ENCODE peak calls at places on chromosomes 7 and 10, in six cellular contexts. U, B, I, E, P and R are unnamed samples.

GRCh38 chr7:135290594-135290993 is 57.0 kb downstream of the STRA8 start:
- ATAC-seq in U (no peak), B (no peak), I (no peak), E (no peak), P (no peak), R (no peak)

GRCh38 chr10:15325243-15326002 is 45.7 kb downstream of the FAM171A1 start:
- ATAC-seq in U (peak; percentile 47), B (no peak), I (peak; percentile 85), E (peak; percentile 70), P (no peak), R (peak; percentile 73)

GRCh38 chr10:12165992-12166775 is 29.5 kb downstream of the NUDT5 start:
- ATAC-seq in U (no peak), B (no peak), I (no peak), E (no peak), P (no peak), R (no peak)

GRCh38 chr10:73916761-73917470 is 6.0 kb downstream of the PLAU start:
- ATAC-seq in U (no peak), B (no peak), I (peak; percentile 62), E (no peak), P (peak; percentile 69), R (peak; percentile 37)

GRCh38 chr10:613217-613616 is 76.3 kb downstream of the DIP2C start:
- ATAC-seq in U (no peak), B (no peak), I (no peak), E (no peak), P (no peak), R (peak; percentile 37)

GRCh38 chr7:159310457-159311171 is 165.9 kb upstream of the VIPR2 start:
- ATAC-seq in U (no peak), B (peak; percentile 62), I (peak; percentile 93), E (no peak), P (no peak), R (no peak)

GRCh38 chr10:74871595-74872382 is 45.4 kb downstream of the KAT6B start:
- ATAC-seq in U (no peak), B (no peak), I (peak; percentile 61), E (no peak), P (peak; percentile 96), R (no peak)

GRCh38 chr7:138460176-138460648 is at the start of gene TRIM24:
- ATAC-seq in U (peak; percentile 89), B (peak; percentile 92), I (peak; percentile 88), E (peak; percentile 96), P (peak; percentile 89), R (peak; percentile 96)

GRCh38 chr7:108266489-108266888 is 136.3 kb upstream of the LAMB4 start:
- ATAC-seq in U (no peak), B (no peak), I (no peak), E (no peak), P (no peak), R (no peak)

GRCh38 chr7:78762625-78763024 is 690.8 kb downstream of the MAGI2 start:
- ATAC-seq in U (no peak), B (no peak), I (no peak), E (no peak), P (no peak), R (no peak)

GRCh38 chr10:69732147-69732825 is 69.4 kb upstream of the COL13A1 start:
- ATAC-seq in U (no peak), B (no peak), I (no peak), E (no peak), P (no peak), R (no peak)

GRCh38 chr7:83684928-83685327 is 36.0 kb upstream of the SEMA3E start:
- ATAC-seq in U (no peak), B (no peak), I (no peak), E (no peak), P (no peak), R (no peak)

GRCh38 chr10:19915816-19916215 is 99.6 kb downstream of the PLXDC2 start:
- ATAC-seq in U (no peak), B (peak; percentile 61), I (no peak), E (no peak), P (no peak), R (no peak)

GRCh38 chr10:97422921-97423420 is 3.0 kb upstream of the PGAM1 start:
- ATAC-seq in U (no peak), B (no peak), I (no peak), E (no peak), P (no peak), R (no peak)

GRCh38 chr10:116398224-116398623 is 29.4 kb upstream of the PNLIPRP3 start:
- ATAC-seq in U (no peak), B (no peak), I (no peak), E (no peak), P (no peak), R (no peak)

GRCh38 chr7:29851487-29851886 is 45.2 kb downstream of the WIPF3 start:
- ATAC-seq in U (no peak), B (no peak), I (no peak), E (no peak), P (no peak), R (no peak)

GRCh38 chr10:90023950-90024349 is 322.6 kb downstream of the KIF20B start:
- ATAC-seq in U (no peak), B (no peak), I (no peak), E (no peak), P (no peak), R (no peak)

GRCh38 chr10:28592953-28593352 is 60.0 kb downstream of the WAC start:
- ATAC-seq in U (peak; percentile 81), B (no peak), I (peak; percentile 39), E (peak; percentile 71), P (no peak), R (peak; percentile 34)

GRCh38 chr7:110766874-110767273 is 324.1 kb upstream of the LRRN3 start:
- ATAC-seq in U (no peak), B (no peak), I (no peak), E (no peak), P (no peak), R (no peak)

GRCh38 chr10:31739759-31740158 is 188.9 kb downstream of the ARHGAP12 start:
- ATAC-seq in U (no peak), B (no peak), I (no peak), E (peak; percentile 86), P (no peak), R (peak; percentile 66)

GRCh38 chr10:4840151-4840550 is 14.1 kb downstream of the AKR1E2 start:
- ATAC-seq in U (no peak), B (peak; percentile 39), I (no peak), E (no peak), P (no peak), R (no peak)

GRCh38 chr7:80584778-80585177 is 53.7 kb upstream of the CD36 start:
- ATAC-seq in U (no peak), B (no peak), I (no peak), E (peak; percentile 52), P (no peak), R (no peak)

GRCh38 chr10:35808344-35808743 is 166.2 kb upstream of the FZD8 start:
- ATAC-seq in U (no peak), B (no peak), I (no peak), E (no peak), P (no peak), R (no peak)

GRCh38 chr7:157980774-157981173 is 606.8 kb downstream of the PTPRN2 start:
- ATAC-seq in U (no peak), B (no peak), I (no peak), E (no peak), P (no peak), R (no peak)

GRCh38 chr7:50667789-50668226 is 102.6 kb upstream of the DDC start:
- ATAC-seq in U (no peak), B (no peak), I (no peak), E (peak; percentile 23), P (no peak), R (peak; percentile 73)

GRCh38 chr10:70368774-70369482 is 13.5 kb downstream of the LRRC20 start:
- ATAC-seq in U (no peak), B (peak; percentile 79), I (peak; percentile 33), E (no peak), P (no peak), R (no peak)

GRCh38 chr7:30406664-30407425 is 71.7 kb downstream of the NOD1 start:
- ATAC-seq in U (no peak), B (no peak), I (no peak), E (no peak), P (no peak), R (no peak)

GRCh38 chr7:41425926-41426325 is 277.0 kb downstream of the INHBA start:
- ATAC-seq in U (no peak), B (no peak), I (no peak), E (no peak), P (no peak), R (no peak)

GRCh38 chr7:15995027-15995426 is 308.5 kb upstream of the MEOX2 start:
- ATAC-seq in U (no peak), B (no peak), I (no peak), E (no peak), P (no peak), R (no peak)
- H3K4me3 ChIP-seq in U (no peak overlapping the region), B (no peak overlapping the region), I (no peak overlapping the region), E (no peak overlapping the region), P (no peak overlapping the region), R (no peak overlapping the region)

GRCh38 chr7:151206914-151207313 is 3.4 kb downstream of the H2BK1 start:
- ATAC-seq in U (no peak), B (no peak), I (peak; percentile 88), E (no peak), P (no peak), R (no peak)
- TF ChIP-seq EP300 in U (no peak), B (no peak), I (peak; percentile 66), E (no peak), P (no peak), R (no peak)

GRCh38 chr7:155590215-155591023 is 44.1 kb upstream of the CNPY1 start:
- ATAC-seq in U (no peak), B (peak; percentile 90), I (peak; percentile 83), E (peak; percentile 61), P (peak; percentile 76), R (no peak)
- TF ChIP-seq POLR2A in U (no peak), B (no peak), I (no peak), E (no peak), P (no peak), R (no peak)

DNA sequence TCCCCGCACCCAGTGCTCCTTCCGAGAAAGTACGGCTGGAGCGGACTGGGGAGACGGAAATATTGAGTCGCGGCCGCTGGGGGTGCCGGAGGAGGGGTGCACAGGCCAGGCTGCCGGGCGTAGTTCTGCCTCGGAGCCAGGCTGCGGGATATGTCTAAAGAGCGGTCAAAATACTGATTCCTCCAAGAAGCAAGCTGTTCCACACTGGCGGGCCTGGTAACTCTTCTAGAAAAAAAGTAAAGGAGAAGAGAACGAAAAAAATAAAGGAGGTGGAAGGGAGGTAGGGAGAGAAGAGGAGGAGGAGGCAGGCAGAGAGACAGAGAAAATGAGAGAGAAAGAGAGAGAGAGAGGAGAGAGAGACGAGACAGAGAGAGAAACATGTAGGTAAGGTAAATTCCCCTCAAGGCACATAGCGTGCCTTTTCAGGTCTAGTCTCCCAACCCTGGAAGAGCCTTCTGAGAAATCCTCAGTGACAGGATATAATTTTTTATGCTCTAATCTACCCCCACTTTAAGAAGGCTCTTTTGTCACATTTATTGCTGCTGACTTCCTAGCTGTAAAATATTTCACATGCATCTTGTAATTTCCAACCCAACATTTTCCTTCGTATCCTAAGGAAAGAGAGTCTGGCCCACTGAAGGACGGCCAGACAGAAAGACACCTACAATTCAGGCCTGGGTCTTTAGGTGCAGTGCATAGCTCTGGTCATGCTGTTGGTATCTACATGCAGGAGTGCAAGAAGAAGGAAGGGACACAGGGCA is 5.7 kb downstream of the DLX5 start:
- ATAC-seq in U (no peak), B (no peak), I (no peak), E (no peak), P (no peak), R (no peak)
- H3K4me3 ChIP-seq in U (no peak overlapping the region), B (no peak overlapping the region), I (no peak overlapping the region), E (no peak overlapping the region), P (no peak overlapping the region), R (no peak overlapping the region)